ENCODE peak calls at places on chromosomes 2 and 18, in seven cellular contexts. One of them, this sample, is unnamed. For H3K27me3, the result is how much of the 10 kb centered on the place peaks cover.

GRCh38 chr2:134397146-134397896 is 143.4 kb downstream of the MGAT5 start:
- DNase-seq in adrenal gland: no peak
- DNase-seq in HepG2: no peak
- DNase-seq in pancreas: no peak
- DNase-seq in bronchial epithelial cell: no peak
- DNase-seq in sigmoid colon: no peak
- DNase-seq in brain microvascular endothelial cell: no peak
- DNase-seq in this sample: no peak

GRCh38 chr2:217064234-217065103 is 204.6 kb upstream of the TNP1 start:
- DNase-seq in adrenal gland: peak
- DNase-seq in HepG2: no peak
- DNase-seq in pancreas: no peak
- DNase-seq in bronchial epithelial cell: no peak
- DNase-seq in sigmoid colon: peak
- DNase-seq in brain microvascular endothelial cell: peak
- DNase-seq in this sample: no peak

GRCh38 chr2:234111523-234111922 is 61.0 kb downstream of the SPP2 start:
- DNase-seq in adrenal gland: no peak
- DNase-seq in HepG2: no peak
- DNase-seq in pancreas: no peak
- DNase-seq in bronchial epithelial cell: peak
- DNase-seq in sigmoid colon: no peak
- DNase-seq in brain microvascular endothelial cell: no peak
- DNase-seq in this sample: no peak

GRCh38 chr18:67266591-67267237 is 249.8 kb downstream of the DSEL start:
- DNase-seq in adrenal gland: no peak
- DNase-seq in HepG2: no peak
- DNase-seq in pancreas: no peak
- DNase-seq in bronchial epithelial cell: peak
- DNase-seq in sigmoid colon: no peak
- DNase-seq in brain microvascular endothelial cell: peak
- DNase-seq in this sample: no peak

GRCh38 chr2:20198001-20198400 is 26.9 kb downstream of the SDC1 start:
- DNase-seq in adrenal gland: no peak
- DNase-seq in HepG2: no peak
- DNase-seq in pancreas: peak
- DNase-seq in bronchial epithelial cell: peak
- DNase-seq in sigmoid colon: no peak
- DNase-seq in brain microvascular endothelial cell: no peak
- DNase-seq in this sample: no peak

GRCh38 chr2:64852771-64853241 is 136.4 kb upstream of the SLC1A4 start:
- DNase-seq in adrenal gland: no peak
- DNase-seq in HepG2: no peak
- DNase-seq in pancreas: no peak
- DNase-seq in bronchial epithelial cell: no peak
- DNase-seq in sigmoid colon: no peak
- DNase-seq in brain microvascular endothelial cell: no peak
- DNase-seq in this sample: no peak

GRCh38 chr2:170369894-170370293 is 191.9 kb downstream of the MYO3B start:
- DNase-seq in adrenal gland: no peak
- DNase-seq in HepG2: peak
- DNase-seq in pancreas: no peak
- DNase-seq in bronchial epithelial cell: peak
- DNase-seq in sigmoid colon: no peak
- DNase-seq in brain microvascular endothelial cell: no peak
- DNase-seq in this sample: no peak

GRCh38 chr18:49486617-49486958 is 446 bp downstream of the C18orf32 start:
- DNase-seq in adrenal gland: no peak
- DNase-seq in HepG2: no peak
- DNase-seq in pancreas: no peak
- DNase-seq in bronchial epithelial cell: peak
- DNase-seq in sigmoid colon: no peak
- DNase-seq in brain microvascular endothelial cell: no peak
- DNase-seq in this sample: no peak

GRCh38 chr2:71935291-71935848 is 212.3 kb downstream of the CYP26B1 start:
- DNase-seq in adrenal gland: peak
- DNase-seq in HepG2: no peak
- DNase-seq in pancreas: no peak
- DNase-seq in bronchial epithelial cell: no peak
- DNase-seq in sigmoid colon: peak
- DNase-seq in brain microvascular endothelial cell: peak
- DNase-seq in this sample: no peak

GRCh38 chr2:196959750-196960392 is 33.4 kb upstream of the PGAP1 start:
- DNase-seq in adrenal gland: no peak
- DNase-seq in HepG2: peak
- DNase-seq in pancreas: no peak
- DNase-seq in bronchial epithelial cell: peak
- DNase-seq in sigmoid colon: no peak
- DNase-seq in brain microvascular endothelial cell: no peak
- DNase-seq in this sample: no peak

GRCh38 chr2:100733344-100734187 is 86.4 kb upstream of the NPAS2 start:
- DNase-seq in adrenal gland: peak
- DNase-seq in HepG2: peak
- DNase-seq in pancreas: no peak
- DNase-seq in bronchial epithelial cell: peak
- DNase-seq in sigmoid colon: no peak
- DNase-seq in brain microvascular endothelial cell: peak
- DNase-seq in this sample: no peak

GRCh38 chr2:95372845-95373244 is 29.7 kb upstream of the FAHD2A start:
- DNase-seq in adrenal gland: no peak
- DNase-seq in HepG2: no peak
- DNase-seq in pancreas: peak
- DNase-seq in bronchial epithelial cell: no peak
- DNase-seq in sigmoid colon: peak
- DNase-seq in brain microvascular endothelial cell: no peak
- DNase-seq in this sample: no peak

GRCh38 chr2:129910446-129911362 is 68.8 kb upstream of the RAB6C start:
- DNase-seq in adrenal gland: peak
- DNase-seq in HepG2: no peak
- DNase-seq in pancreas: no peak
- DNase-seq in bronchial epithelial cell: no peak
- DNase-seq in sigmoid colon: no peak
- DNase-seq in brain microvascular endothelial cell: no peak
- DNase-seq in this sample: no peak
- H3K27me3 ChIP-seq in adrenal gland: under half
- H3K27me3 ChIP-seq in HepG2: half or more
- H3K27me3 ChIP-seq in pancreas: under half
- H3K27me3 ChIP-seq in bronchial epithelial cell: under half
- H3K27me3 ChIP-seq in sigmoid colon: under half
- H3K27me3 ChIP-seq in brain microvascular endothelial cell: under half
- H3K27me3 ChIP-seq in this sample: under half

DNA sequence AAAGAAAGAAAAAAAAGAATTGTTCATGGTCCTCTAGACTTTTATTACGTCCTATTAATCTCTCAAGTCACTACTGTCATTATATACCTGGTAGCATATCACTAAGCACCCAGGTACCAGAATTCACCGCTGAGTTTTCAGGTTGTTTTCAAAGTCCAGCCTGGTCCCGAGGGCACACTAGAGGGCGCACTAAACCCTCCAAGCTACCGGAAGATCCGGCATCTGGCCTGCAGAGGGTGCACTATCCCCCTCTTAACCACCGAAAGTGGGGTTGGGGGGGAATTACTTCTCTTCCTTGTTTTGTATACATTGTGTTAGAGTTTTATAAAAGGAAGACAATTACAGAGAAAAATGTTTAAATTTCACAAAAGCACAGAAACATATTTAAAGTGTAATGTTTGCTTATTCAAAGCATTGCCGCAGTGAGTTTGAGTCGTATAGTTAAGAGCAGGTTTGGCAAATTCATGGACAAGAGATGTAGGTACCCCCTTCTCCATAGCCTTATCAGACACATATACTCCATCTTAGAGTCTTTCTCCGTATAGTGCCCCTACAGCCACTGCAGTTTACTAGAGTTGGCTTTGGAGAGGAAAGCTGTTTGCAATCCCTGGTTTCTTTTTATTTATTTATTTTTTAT is 19.2 kb downstream of the MOGAT1 start:
- DNase-seq in adrenal gland: peak
- DNase-seq in HepG2: peak
- DNase-seq in pancreas: peak
- DNase-seq in bronchial epithelial cell: peak
- DNase-seq in sigmoid colon: peak
- DNase-seq in brain microvascular endothelial cell: peak
- DNase-seq in this sample: peak
- H3K4me3 ChIP-seq in adrenal gland: no peak
- H3K4me3 ChIP-seq in HepG2: no peak
- H3K4me3 ChIP-seq in pancreas: peak
- H3K4me3 ChIP-seq in bronchial epithelial cell: no peak
- H3K4me3 ChIP-seq in sigmoid colon: no peak
- H3K4me3 ChIP-seq in brain microvascular endothelial cell: no peak
- H3K4me3 ChIP-seq in this sample: no peak

GRCh38 chr2:53202063-53202462 is 565.5 kb upstream of the CHAC2 start:
- DNase-seq in adrenal gland: no peak
- DNase-seq in HepG2: peak
- DNase-seq in pancreas: peak
- DNase-seq in bronchial epithelial cell: peak
- DNase-seq in sigmoid colon: no peak
- DNase-seq in brain microvascular endothelial cell: peak
- DNase-seq in this sample: no peak
- TF ChIP-seq CTCF in adrenal gland: no peak
- TF ChIP-seq CTCF in HepG2: peak
- TF ChIP-seq CTCF in pancreas: no peak
- TF ChIP-seq CTCF in bronchial epithelial cell: peak
- TF ChIP-seq CTCF in sigmoid colon: no peak
- TF ChIP-seq CTCF in brain microvascular endothelial cell: peak
- TF ChIP-seq CTCF in this sample: no peak

DNA sequence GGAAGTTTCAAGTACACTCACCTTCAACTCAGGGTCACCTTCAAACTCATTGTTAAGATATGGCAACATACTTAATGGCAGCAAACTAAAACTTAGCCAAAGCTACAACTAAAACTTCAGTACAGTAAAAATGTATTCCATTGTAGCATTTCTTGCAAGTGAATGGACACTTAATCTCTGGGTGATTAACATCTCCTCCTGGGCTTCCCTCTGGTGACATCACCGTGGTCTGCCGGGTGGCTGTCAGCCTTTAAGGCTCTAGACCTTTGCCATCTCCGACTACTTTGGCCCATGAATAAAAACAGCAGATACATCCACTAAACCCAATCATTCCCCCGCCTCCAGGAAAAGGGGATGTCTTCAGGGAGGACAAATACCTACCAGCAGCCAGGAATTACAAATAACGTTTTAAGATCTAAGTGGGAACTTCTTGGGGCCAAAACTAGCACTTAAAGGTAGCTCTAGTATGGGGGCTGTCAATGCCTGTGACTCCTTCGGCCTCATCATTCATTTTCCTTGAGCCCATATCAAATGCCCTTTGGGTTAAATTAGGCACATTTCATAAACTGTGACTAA is 1.2 kb downstream of the TFCP2L1 start:
- DNase-seq in adrenal gland: peak
- DNase-seq in HepG2: no peak
- DNase-seq in pancreas: no peak
- DNase-seq in bronchial epithelial cell: peak
- DNase-seq in sigmoid colon: no peak
- DNase-seq in brain microvascular endothelial cell: no peak
- DNase-seq in this sample: no peak
- H3K27me3 ChIP-seq in adrenal gland: under half
- H3K27me3 ChIP-seq in HepG2: half or more
- H3K27me3 ChIP-seq in pancreas: under half
- H3K27me3 ChIP-seq in bronchial epithelial cell: under half
- H3K27me3 ChIP-seq in sigmoid colon: half or more
- H3K27me3 ChIP-seq in brain microvascular endothelial cell: under half
- H3K27me3 ChIP-seq in this sample: under half

GRCh38 chr2:174493549-174494331 is 6.9 kb upstream of the GPR155 start:
- DNase-seq in adrenal gland: no peak
- DNase-seq in HepG2: no peak
- DNase-seq in pancreas: no peak
- DNase-seq in bronchial epithelial cell: no peak
- DNase-seq in sigmoid colon: no peak
- DNase-seq in brain microvascular endothelial cell: no peak
- DNase-seq in this sample: peak
- H3K4me3 ChIP-seq in adrenal gland: no peak
- H3K4me3 ChIP-seq in HepG2: no peak
- H3K4me3 ChIP-seq in pancreas: no peak
- H3K4me3 ChIP-seq in bronchial epithelial cell: no peak
- H3K4me3 ChIP-seq in sigmoid colon: no peak
- H3K4me3 ChIP-seq in brain microvascular endothelial cell: no peak
- H3K4me3 ChIP-seq in this sample: peak

GRCh38 chr2:12604248-12604801 is 112.4 kb upstream of the TRIB2 start:
- DNase-seq in adrenal gland: no peak
- DNase-seq in HepG2: no peak
- DNase-seq in pancreas: no peak
- DNase-seq in bronchial epithelial cell: no peak
- DNase-seq in sigmoid colon: no peak
- DNase-seq in brain microvascular endothelial cell: no peak
- DNase-seq in this sample: no peak

GRCh38 chr2:12605366-12605765 is 111.4 kb upstream of the TRIB2 start:
- DNase-seq in adrenal gland: no peak
- DNase-seq in HepG2: no peak
- DNase-seq in pancreas: peak
- DNase-seq in bronchial epithelial cell: no peak
- DNase-seq in sigmoid colon: no peak
- DNase-seq in brain microvascular endothelial cell: no peak
- DNase-seq in this sample: no peak

GRCh38 chr2:12607971-12608370 is 108.8 kb upstream of the TRIB2 start:
- DNase-seq in adrenal gland: no peak
- DNase-seq in HepG2: no peak
- DNase-seq in pancreas: no peak
- DNase-seq in bronchial epithelial cell: peak
- DNase-seq in sigmoid colon: no peak
- DNase-seq in brain microvascular endothelial cell: peak
- DNase-seq in this sample: no peak

GRCh38 chr2:12605936-12606335 is 110.8 kb upstream of the TRIB2 start:
- DNase-seq in adrenal gland: no peak
- DNase-seq in HepG2: no peak
- DNase-seq in pancreas: no peak
- DNase-seq in bronchial epithelial cell: no peak
- DNase-seq in sigmoid colon: no peak
- DNase-seq in brain microvascular endothelial cell: peak
- DNase-seq in this sample: no peak

GRCh38 chr2:12606472-12607000 is 110.2 kb upstream of the TRIB2 start:
- DNase-seq in adrenal gland: no peak
- DNase-seq in HepG2: peak
- DNase-seq in pancreas: no peak
- DNase-seq in bronchial epithelial cell: no peak
- DNase-seq in sigmoid colon: no peak
- DNase-seq in brain microvascular endothelial cell: peak
- DNase-seq in this sample: no peak
- TF ChIP-seq CTCF in adrenal gland: no peak
- TF ChIP-seq CTCF in HepG2: peak
- TF ChIP-seq CTCF in pancreas: no peak
- TF ChIP-seq CTCF in bronchial epithelial cell: no peak
- TF ChIP-seq CTCF in sigmoid colon: no peak
- TF ChIP-seq CTCF in brain microvascular endothelial cell: peak
- TF ChIP-seq CTCF in this sample: no peak

DNA sequence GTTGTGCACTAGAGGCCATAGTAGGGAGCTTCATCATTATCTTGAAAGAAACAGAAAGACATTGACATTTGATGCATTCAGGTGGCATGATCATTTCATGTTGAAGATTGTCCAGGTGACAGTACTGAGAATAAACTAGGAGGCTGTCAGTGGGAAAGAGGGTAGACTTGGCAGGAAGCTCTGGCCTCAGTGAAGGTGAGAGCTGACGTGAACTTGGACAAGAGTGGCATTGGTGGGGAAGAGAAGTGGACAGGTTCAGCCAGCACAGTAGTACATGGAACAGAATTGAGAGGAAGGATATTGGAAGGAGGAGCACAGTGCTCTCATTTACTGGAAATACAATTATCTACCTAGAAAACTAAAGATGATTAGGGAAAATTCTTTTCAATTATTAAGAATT is 245.2 kb downstream of the CYRIA start:
- DNase-seq in adrenal gland: no peak
- DNase-seq in HepG2: no peak
- DNase-seq in pancreas: no peak
- DNase-seq in bronchial epithelial cell: no peak
- DNase-seq in sigmoid colon: no peak
- DNase-seq in brain microvascular endothelial cell: no peak
- DNase-seq in this sample: no peak
- H3K27me3 ChIP-seq in adrenal gland: under half
- H3K27me3 ChIP-seq in HepG2: under half
- H3K27me3 ChIP-seq in pancreas: under half
- H3K27me3 ChIP-seq in bronchial epithelial cell: under half
- H3K27me3 ChIP-seq in sigmoid colon: under half
- H3K27me3 ChIP-seq in brain microvascular endothelial cell: under half
- H3K27me3 ChIP-seq in this sample: under half

GRCh38 chr2:69683170-69683971 is 39.8 kb upstream of the AAK1 start:
- DNase-seq in adrenal gland: peak
- DNase-seq in HepG2: peak
- DNase-seq in pancreas: peak
- DNase-seq in bronchial epithelial cell: peak
- DNase-seq in sigmoid colon: no peak
- DNase-seq in brain microvascular endothelial cell: peak
- DNase-seq in this sample: no peak
- H3K4me3 ChIP-seq in adrenal gland: no peak
- H3K4me3 ChIP-seq in HepG2: no peak
- H3K4me3 ChIP-seq in pancreas: no peak
- H3K4me3 ChIP-seq in bronchial epithelial cell: no peak
- H3K4me3 ChIP-seq in sigmoid colon: no peak
- H3K4me3 ChIP-seq in brain microvascular endothelial cell: no peak
- H3K4me3 ChIP-seq in this sample: no peak